ENCODE peak calls at places on chromosomes 16 and 17, in six cellular contexts. G, X, D, Z, K and E are unnamed samples.

GRCh38 chr17:39104046-39104445 is 47.4 kb downstream of the PLXDC1 start:
- DNase-seq in K (no peak), Z (no peak), D (no peak), X (no peak), G (no peak), E (no peak)

GRCh38 chr16:28984619-28985135 is at the start of gene LAT:
- DNase-seq in G (peak; percentile 47), Z (no peak), D (no peak), X (peak; percentile 40), K (no peak), E (peak; percentile 56)

GRCh38 chr17:57806083-57806830 is 43.6 kb downstream of the MRPS23 start:
- DNase-seq in G (no peak), K (no peak), D (no peak), Z (no peak), X (no peak), E (no peak)

GRCh38 chr16:70161350-70161749 is 12.2 kb upstream of the CLEC18C start:
- DNase-seq in G (no peak), X (no peak), Z (no peak), D (no peak), K (no peak), E (no peak)

GRCh38 chr16:53429221-53429943 is 4.9 kb upstream of the RBL2 start:
- DNase-seq in G (no peak), D (no peak), K (no peak), X (no peak), Z (no peak), E (no peak)

GRCh38 chr17:56891751-56892150 is 22.1 kb downstream of the TRIM25 start:
- DNase-seq in D (no peak), K (no peak), G (no peak), Z (peak; percentile 90), X (peak; percentile 40), E (peak; percentile 36)

GRCh38 chr17:46057366-46057765 is 58.3 kb downstream of the STH start:
- DNase-seq in K (no peak), X (no peak), Z (no peak), G (no peak), D (no peak), E (no peak)

GRCh38 chr17:74803971-74804370 is 27.8 kb upstream of the NAT9 start:
- DNase-seq in X (no peak), D (no peak), Z (no peak), G (no peak), K (no peak), E (no peak)

GRCh38 chr16:67198238-67198734 is 645 bp upstream of the ELMO3 start:
- DNase-seq in G (peak; percentile 74), X (peak; percentile 68), D (no peak), Z (peak; percentile 73), K (peak; percentile 66), E (peak; percentile 78)

GRCh38 chr17:82014432-82014831 is 8.2 kb downstream of the CENPX start:
- DNase-seq in G (peak; percentile 61), X (no peak), Z (no peak), K (no peak), D (no peak), E (no peak)

GRCh38 chr17:27573971-27574525 is 56.9 kb upstream of the LGALS9 start:
- DNase-seq in Z (no peak), X (no peak), G (no peak), K (no peak), D (no peak), E (no peak)

GRCh38 chr17:65518256-65518655 is 43.2 kb downstream of the AXIN2 start:
- DNase-seq in D (no peak), K (no peak), X (no peak), G (no peak), Z (no peak), E (no peak)

GRCh38 chr17:39738568-39738901 is 797 bp downstream of the GRB7 start:
- DNase-seq in Z (peak; percentile 78), G (peak; percentile 67), K (no peak), D (peak; percentile 50), X (peak; percentile 70), E (peak; percentile 76)

GRCh38 chr16:117381-118365 is 20.8 kb downstream of the NPRL3 start:
- DNase-seq in D (peak; percentile 48), G (peak; percentile 72), K (peak; percentile 57), Z (peak; percentile 94), X (peak; percentile 73), E (peak; percentile 81)

GRCh38 chr17:55458977-55459376 is 37.3 kb upstream of the MMD start:
- DNase-seq in D (no peak), K (no peak), Z (no peak), G (no peak), X (no peak), E (no peak)

GRCh38 chr16:3065069-3065741 is at the start of gene IL32:
- DNase-seq in K (no peak), D (peak; percentile 87), Z (no peak), X (peak; percentile 68), G (peak; percentile 85), E (peak; percentile 89)
- TF ChIP-seq EP300 in K (no peak), D (peak; percentile 59), Z (no peak), X (no peak), G (peak; percentile 92), E (no peak)

GRCh38 chr16:48881272-48881671 is 271.3 kb upstream of the N4BP1 start:
- DNase-seq in X (no peak), Z (no peak), G (no peak), K (no peak), D (no peak), E (no peak)

GRCh38 chr16:48877946-48878345 is 268.0 kb upstream of the N4BP1 start:
- DNase-seq in X (no peak), D (no peak), K (no peak), Z (no peak), G (no peak), E (no peak)

DNA sequence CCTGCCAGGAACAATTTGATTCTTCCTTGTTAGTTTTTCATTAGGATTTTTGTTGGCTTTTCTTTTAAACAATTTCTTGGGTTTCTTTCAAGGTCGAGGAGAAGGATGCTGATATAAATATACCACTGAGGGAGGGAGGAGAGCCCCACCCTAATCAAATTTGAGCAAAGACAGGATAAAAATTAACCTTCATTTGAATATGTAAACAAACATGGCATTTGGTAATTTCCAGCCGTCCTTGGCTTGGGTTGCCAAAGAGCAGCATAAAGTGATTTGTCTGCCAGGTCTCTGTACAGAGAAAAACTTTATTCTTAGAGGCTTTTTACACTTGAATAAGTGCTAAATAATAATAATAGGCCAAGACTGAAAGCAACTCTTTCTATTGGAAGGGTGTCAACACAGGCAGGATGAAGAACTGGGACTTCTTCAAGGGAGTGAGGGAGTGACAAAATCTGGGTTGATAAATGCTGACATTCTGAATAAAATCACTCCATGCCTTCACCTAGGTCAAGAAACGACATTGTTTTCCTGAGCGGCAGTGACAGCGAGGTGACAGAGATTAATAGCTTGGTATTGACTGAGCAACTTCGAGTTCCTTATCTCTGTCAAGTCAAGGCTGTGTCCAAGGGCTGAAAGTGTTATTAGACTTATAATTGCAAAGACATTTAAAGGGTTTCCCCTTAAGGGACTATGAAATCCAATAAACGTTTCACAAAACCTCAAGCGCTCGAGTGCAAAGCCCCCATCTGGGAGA is 269.4 kb upstream of the N4BP1 start:
- DNase-seq in Z (no peak), X (no peak), G (no peak), D (no peak), K (no peak), E (no peak)
- TF ChIP-seq EP300 in Z (no peak), X (no peak), G (no peak), D (no peak), K (no peak), E (no peak)

GRCh38 chr16:19212059-19212458 is 44.0 kb downstream of the SYT17 start:
- DNase-seq in X (no peak), D (no peak), Z (no peak), K (no peak), G (no peak), E (no peak)

GRCh38 chr16:19213885-19214284 is 45.8 kb downstream of the SYT17 start:
- DNase-seq in X (no peak), K (no peak), G (no peak), D (peak; percentile 47), Z (no peak), E (no peak)

GRCh38 chr16:19210968-19211367 is 42.9 kb downstream of the SYT17 start:
- DNase-seq in Z (no peak), D (no peak), X (no peak), G (no peak), K (no peak), E (no peak)

GRCh38 chr16:19215705-19216104 is 47.7 kb downstream of the SYT17 start:
- DNase-seq in X (no peak), Z (no peak), K (no peak), G (no peak), D (no peak), E (no peak)

GRCh38 chr16:19210175-19210924 is 42.3 kb downstream of the SYT17 start:
- DNase-seq in X (peak; percentile 29), Z (no peak), G (peak; percentile 59), D (no peak), K (no peak), E (no peak)
- TF ChIP-seq EP300 in X (no peak), Z (no peak), G (no peak), D (no peak), K (no peak), E (no peak)

GRCh38 chr16:85350973-85351372 is 238.7 kb upstream of the CIBAR2 start:
- DNase-seq in D (no peak), K (peak; percentile 85), X (peak; percentile 98), G (peak; percentile 96), Z (no peak), E (peak; percentile 93)
- TF ChIP-seq EP300 in D (no peak), K (no peak), X (no peak), G (peak; percentile 17), Z (no peak), E (no peak)